ENCODE peak calls at places on chromosomes 4 and X, in eight cellular contexts. One of them, this sample, is unnamed. For H3K4me1, the result is how much of the 10 kb centered on the place peaks cover.

GRCh38 chr4:101290651-101291050 is 56.7 kb downstream of the PPP3CA start:
- DNase-seq in suprapubic skin: no peak
- DNase-seq in NT2/D1: no peak
- DNase-seq in fibroblast of lung: no peak
- DNase-seq in testis: no peak
- DNase-seq in tibial nerve: no peak
- DNase-seq in aorta: no peak
- DNase-seq in CD8-positive, alpha-beta memory T cell: no peak
- DNase-seq in this sample: no peak

GRCh38 chrX:96386981-96387380 is 297.7 kb upstream of the DIAPH2 start:
- DNase-seq in suprapubic skin: no peak
- DNase-seq in NT2/D1: no peak
- DNase-seq in fibroblast of lung: no peak
- DNase-seq in testis: no peak
- DNase-seq in tibial nerve: no peak
- DNase-seq in aorta: no peak
- DNase-seq in CD8-positive, alpha-beta memory T cell: no peak
- DNase-seq in this sample: no peak

GRCh38 chrX:43703211-43703791 is 47.2 kb downstream of the MAOA start:
- DNase-seq in suprapubic skin: no peak
- DNase-seq in NT2/D1: no peak
- DNase-seq in fibroblast of lung: peak
- DNase-seq in testis: no peak
- DNase-seq in tibial nerve: no peak
- DNase-seq in aorta: no peak
- DNase-seq in CD8-positive, alpha-beta memory T cell: no peak
- DNase-seq in this sample: no peak

GRCh38 chr4:180060159-180060889 is 2182.9 kb upstream of the TENM3 start:
- DNase-seq in suprapubic skin: no peak
- DNase-seq in NT2/D1: no peak
- DNase-seq in fibroblast of lung: peak
- DNase-seq in testis: no peak
- DNase-seq in tibial nerve: no peak
- DNase-seq in aorta: no peak
- DNase-seq in CD8-positive, alpha-beta memory T cell: no peak
- DNase-seq in this sample: no peak

GRCh38 chrX:46040001-46040400 is 505.2 kb downstream of the ZNF674 start:
- DNase-seq in suprapubic skin: no peak
- DNase-seq in NT2/D1: no peak
- DNase-seq in fibroblast of lung: no peak
- DNase-seq in testis: no peak
- DNase-seq in tibial nerve: no peak
- DNase-seq in aorta: no peak
- DNase-seq in CD8-positive, alpha-beta memory T cell: no peak
- DNase-seq in this sample: no peak

GRCh38 chrX:78796916-78797315 is 49.4 kb downstream of the LPAR4 start:
- DNase-seq in suprapubic skin: no peak
- DNase-seq in NT2/D1: no peak
- DNase-seq in fibroblast of lung: no peak
- DNase-seq in testis: no peak
- DNase-seq in tibial nerve: no peak
- DNase-seq in aorta: no peak
- DNase-seq in CD8-positive, alpha-beta memory T cell: no peak
- DNase-seq in this sample: no peak

GRCh38 chrX:10591363-10592036 is 28.9 kb downstream of the MID1 start:
- DNase-seq in suprapubic skin: no peak
- DNase-seq in NT2/D1: no peak
- DNase-seq in fibroblast of lung: no peak
- DNase-seq in testis: no peak
- DNase-seq in tibial nerve: no peak
- DNase-seq in aorta: no peak
- DNase-seq in CD8-positive, alpha-beta memory T cell: no peak
- DNase-seq in this sample: no peak

GRCh38 chr4:146245246-146245645 is 30.9 kb downstream of the REELD1 start:
- DNase-seq in suprapubic skin: no peak
- DNase-seq in NT2/D1: no peak
- DNase-seq in fibroblast of lung: peak
- DNase-seq in testis: no peak
- DNase-seq in tibial nerve: no peak
- DNase-seq in aorta: peak
- DNase-seq in CD8-positive, alpha-beta memory T cell: no peak
- DNase-seq in this sample: peak

GRCh38 chr4:38967260-38968095 is 64.7 kb downstream of the TMEM156 start:
- DNase-seq in suprapubic skin: no peak
- DNase-seq in NT2/D1: no peak
- DNase-seq in fibroblast of lung: peak
- DNase-seq in testis: no peak
- DNase-seq in tibial nerve: no peak
- DNase-seq in aorta: no peak
- DNase-seq in CD8-positive, alpha-beta memory T cell: no peak
- DNase-seq in this sample: no peak

GRCh38 chr4:19780871-19781270 is 470.8 kb upstream of the SLIT2 start:
- DNase-seq in suprapubic skin: no peak
- DNase-seq in NT2/D1: no peak
- DNase-seq in fibroblast of lung: peak
- DNase-seq in testis: no peak
- DNase-seq in tibial nerve: no peak
- DNase-seq in aorta: no peak
- DNase-seq in CD8-positive, alpha-beta memory T cell: no peak
- DNase-seq in this sample: no peak

GRCh38 chrX:50712777-50713176 is 101.2 kb downstream of the SHROOM4 start:
- DNase-seq in suprapubic skin: no peak
- DNase-seq in NT2/D1: no peak
- DNase-seq in fibroblast of lung: no peak
- DNase-seq in testis: no peak
- DNase-seq in tibial nerve: no peak
- DNase-seq in aorta: no peak
- DNase-seq in CD8-positive, alpha-beta memory T cell: no peak
- DNase-seq in this sample: no peak

GRCh38 chr4:24770111-24770584 is 25.2 kb upstream of the SOD3 start:
- DNase-seq in suprapubic skin: no peak
- DNase-seq in NT2/D1: no peak
- DNase-seq in fibroblast of lung: peak
- DNase-seq in testis: no peak
- DNase-seq in tibial nerve: no peak
- DNase-seq in aorta: peak
- DNase-seq in CD8-positive, alpha-beta memory T cell: no peak
- DNase-seq in this sample: no peak

GRCh38 chr4:4436244-4436823 is 49.4 kb downstream of the NSG1 start:
- DNase-seq in suprapubic skin: no peak
- DNase-seq in NT2/D1: no peak
- DNase-seq in fibroblast of lung: no peak
- DNase-seq in testis: no peak
- DNase-seq in tibial nerve: no peak
- DNase-seq in aorta: no peak
- DNase-seq in CD8-positive, alpha-beta memory T cell: no peak
- DNase-seq in this sample: no peak

GRCh38 chr4:139575072-139575471 is 19.1 kb upstream of the SETD7 start:
- DNase-seq in suprapubic skin: no peak
- DNase-seq in NT2/D1: no peak
- DNase-seq in fibroblast of lung: no peak
- DNase-seq in testis: no peak
- DNase-seq in tibial nerve: no peak
- DNase-seq in aorta: no peak
- DNase-seq in CD8-positive, alpha-beta memory T cell: no peak
- DNase-seq in this sample: no peak

GRCh38 chrX:144801786-144802185 is 445.5 kb upstream of the SPANXN1 start:
- DNase-seq in suprapubic skin: no peak
- DNase-seq in NT2/D1: no peak
- DNase-seq in fibroblast of lung: no peak
- DNase-seq in testis: no peak
- DNase-seq in tibial nerve: no peak
- DNase-seq in aorta: no peak
- DNase-seq in CD8-positive, alpha-beta memory T cell: no peak
- DNase-seq in this sample: no peak

GRCh38 chr4:77844363-77844762 is 18.3 kb upstream of the MRPL1 start:
- DNase-seq in suprapubic skin: no peak
- DNase-seq in NT2/D1: no peak
- DNase-seq in fibroblast of lung: no peak
- DNase-seq in testis: no peak
- DNase-seq in tibial nerve: no peak
- DNase-seq in aorta: no peak
- DNase-seq in CD8-positive, alpha-beta memory T cell: no peak
- DNase-seq in this sample: no peak

GRCh38 chr4:95264843-95265242 is 283.9 kb downstream of the UNC5C start:
- DNase-seq in suprapubic skin: no peak
- DNase-seq in NT2/D1: no peak
- DNase-seq in fibroblast of lung: no peak
- DNase-seq in testis: no peak
- DNase-seq in tibial nerve: no peak
- DNase-seq in aorta: no peak
- DNase-seq in CD8-positive, alpha-beta memory T cell: no peak
- DNase-seq in this sample: no peak

GRCh38 chr4:4663028-4663427 is 121.2 kb upstream of the STX18 start:
- DNase-seq in suprapubic skin: no peak
- DNase-seq in NT2/D1: no peak
- DNase-seq in fibroblast of lung: peak
- DNase-seq in testis: no peak
- DNase-seq in tibial nerve: no peak
- DNase-seq in aorta: no peak
- DNase-seq in CD8-positive, alpha-beta memory T cell: no peak
- DNase-seq in this sample: no peak

GRCh38 chrX:30010471-30010870 is 204.9 kb upstream of the MAGEB2 start:
- DNase-seq in suprapubic skin: no peak
- DNase-seq in NT2/D1: no peak
- DNase-seq in fibroblast of lung: no peak
- DNase-seq in testis: no peak
- DNase-seq in tibial nerve: no peak
- DNase-seq in aorta: no peak
- DNase-seq in CD8-positive, alpha-beta memory T cell: no peak
- DNase-seq in this sample: no peak

GRCh38 chrX:51292421-51292820 is 40.2 kb upstream of the NUDT10 start:
- DNase-seq in suprapubic skin: no peak
- DNase-seq in NT2/D1: no peak
- DNase-seq in fibroblast of lung: no peak
- DNase-seq in testis: peak
- DNase-seq in tibial nerve: no peak
- DNase-seq in aorta: no peak
- DNase-seq in CD8-positive, alpha-beta memory T cell: no peak
- DNase-seq in this sample: no peak

GRCh38 chr4:91113130-91113706 is 986.0 kb downstream of the CCSER1 start:
- DNase-seq in suprapubic skin: no peak
- DNase-seq in NT2/D1: peak
- DNase-seq in fibroblast of lung: peak
- DNase-seq in testis: no peak
- DNase-seq in tibial nerve: no peak
- DNase-seq in aorta: no peak
- DNase-seq in CD8-positive, alpha-beta memory T cell: no peak
- DNase-seq in this sample: no peak

GRCh38 chrX:38232287-38232686 is 11.6 kb upstream of the SRPX start:
- DNase-seq in suprapubic skin: no peak
- DNase-seq in NT2/D1: no peak
- DNase-seq in fibroblast of lung: peak
- DNase-seq in testis: no peak
- DNase-seq in tibial nerve: no peak
- DNase-seq in aorta: no peak
- DNase-seq in CD8-positive, alpha-beta memory T cell: no peak
- DNase-seq in this sample: no peak

GRCh38 chr4:120616-121015 is 3.7 kb upstream of the ZNF718 start:
- DNase-seq in suprapubic skin: no peak
- DNase-seq in NT2/D1: no peak
- DNase-seq in fibroblast of lung: no peak
- DNase-seq in testis: no peak
- DNase-seq in tibial nerve: no peak
- DNase-seq in aorta: no peak
- DNase-seq in CD8-positive, alpha-beta memory T cell: no peak
- DNase-seq in this sample: no peak

GRCh38 chrX:53031380-53031779 is 17.2 kb upstream of the GPR173 start:
- DNase-seq in suprapubic skin: no peak
- DNase-seq in NT2/D1: no peak
- DNase-seq in fibroblast of lung: no peak
- DNase-seq in testis: no peak
- DNase-seq in tibial nerve: no peak
- DNase-seq in aorta: no peak
- DNase-seq in CD8-positive, alpha-beta memory T cell: no peak
- DNase-seq in this sample: no peak
- H3K4me1 ChIP-seq in suprapubic skin: under half
- H3K4me1 ChIP-seq in NT2/D1: under half
- H3K4me1 ChIP-seq in fibroblast of lung: under half
- H3K4me1 ChIP-seq in testis: under half
- H3K4me1 ChIP-seq in tibial nerve: under half
- H3K4me1 ChIP-seq in aorta: under half
- H3K4me1 ChIP-seq in CD8-positive, alpha-beta memory T cell: under half
- H3K4me1 ChIP-seq in this sample: under half

GRCh38 chr4:165612936-165613335 is 234.1 kb downstream of the CPE start:
- DNase-seq in suprapubic skin: no peak
- DNase-seq in NT2/D1: no peak
- DNase-seq in fibroblast of lung: no peak
- DNase-seq in testis: no peak
- DNase-seq in tibial nerve: no peak
- DNase-seq in aorta: no peak
- DNase-seq in CD8-positive, alpha-beta memory T cell: no peak
- DNase-seq in this sample: no peak
- H3K4me1 ChIP-seq in suprapubic skin: under half
- H3K4me1 ChIP-seq in NT2/D1: under half
- H3K4me1 ChIP-seq in fibroblast of lung: under half
- H3K4me1 ChIP-seq in testis: under half
- H3K4me1 ChIP-seq in tibial nerve: under half
- H3K4me1 ChIP-seq in aorta: under half
- H3K4me1 ChIP-seq in CD8-positive, alpha-beta memory T cell: under half
- H3K4me1 ChIP-seq in this sample: under half

GRCh38 chr4:27008693-27009092 is 148.1 kb downstream of the STIM2 start:
- DNase-seq in suprapubic skin: no peak
- DNase-seq in NT2/D1: no peak
- DNase-seq in fibroblast of lung: no peak
- DNase-seq in testis: no peak
- DNase-seq in tibial nerve: no peak
- DNase-seq in aorta: no peak
- DNase-seq in CD8-positive, alpha-beta memory T cell: no peak
- DNase-seq in this sample: no peak

GRCh38 chr4:27006646-27007045 is 146.0 kb downstream of the STIM2 start:
- DNase-seq in suprapubic skin: no peak
- DNase-seq in NT2/D1: no peak
- DNase-seq in fibroblast of lung: peak
- DNase-seq in testis: no peak
- DNase-seq in tibial nerve: no peak
- DNase-seq in aorta: no peak
- DNase-seq in CD8-positive, alpha-beta memory T cell: no peak
- DNase-seq in this sample: no peak

GRCh38 chr4:27007507-27007906 is 146.9 kb downstream of the STIM2 start:
- DNase-seq in suprapubic skin: no peak
- DNase-seq in NT2/D1: no peak
- DNase-seq in fibroblast of lung: no peak
- DNase-seq in testis: no peak
- DNase-seq in tibial nerve: no peak
- DNase-seq in aorta: no peak
- DNase-seq in CD8-positive, alpha-beta memory T cell: no peak
- DNase-seq in this sample: no peak

GRCh38 chr4:27005512-27006246 is 145.0 kb downstream of the STIM2 start:
- DNase-seq in suprapubic skin: no peak
- DNase-seq in NT2/D1: no peak
- DNase-seq in fibroblast of lung: peak
- DNase-seq in testis: no peak
- DNase-seq in tibial nerve: no peak
- DNase-seq in aorta: no peak
- DNase-seq in CD8-positive, alpha-beta memory T cell: no peak
- DNase-seq in this sample: no peak

GRCh38 chr4:27006247-27006603 is 145.6 kb downstream of the STIM2 start:
- DNase-seq in suprapubic skin: no peak
- DNase-seq in NT2/D1: no peak
- DNase-seq in fibroblast of lung: peak
- DNase-seq in testis: no peak
- DNase-seq in tibial nerve: no peak
- DNase-seq in aorta: no peak
- DNase-seq in CD8-positive, alpha-beta memory T cell: no peak
- DNase-seq in this sample: no peak
- H3K4me1 ChIP-seq in suprapubic skin: under half
- H3K4me1 ChIP-seq in NT2/D1: under half
- H3K4me1 ChIP-seq in fibroblast of lung: under half
- H3K4me1 ChIP-seq in testis: under half
- H3K4me1 ChIP-seq in tibial nerve: half or more
- H3K4me1 ChIP-seq in aorta: under half
- H3K4me1 ChIP-seq in CD8-positive, alpha-beta memory T cell: under half
- H3K4me1 ChIP-seq in this sample: under half

GRCh38 chr4:41433361-41433760 is 104.6 kb upstream of the LIMCH1 start:
- DNase-seq in suprapubic skin: no peak
- DNase-seq in NT2/D1: no peak
- DNase-seq in fibroblast of lung: no peak
- DNase-seq in testis: no peak
- DNase-seq in tibial nerve: no peak
- DNase-seq in aorta: no peak
- DNase-seq in CD8-positive, alpha-beta memory T cell: no peak
- DNase-seq in this sample: no peak
- H3K4me1 ChIP-seq in suprapubic skin: under half
- H3K4me1 ChIP-seq in NT2/D1: under half
- H3K4me1 ChIP-seq in fibroblast of lung: under half
- H3K4me1 ChIP-seq in testis: under half
- H3K4me1 ChIP-seq in tibial nerve: half or more
- H3K4me1 ChIP-seq in aorta: under half
- H3K4me1 ChIP-seq in CD8-positive, alpha-beta memory T cell: under half
- H3K4me1 ChIP-seq in this sample: under half

This sample was measured in BE2C.